ENCODE peak calls at places on chromosomes 12 and 14, in five cellular contexts. Q is fibroblast of mammary gland, X is heart left ventricle, K is MM.1S, M is adrenal gland. N is an unnamed sample.

GRCh38 chr14:56874375-56874774 is 64.1 kb upstream of the OTX2 start:
- DNase-seq in X (no peak), M (peak), K (no peak), Q (peak), N (no peak)

GRCh38 chr14:61260939-61261776 is 20.0 kb downstream of the TMEM30B start:
- DNase-seq in M (no peak), K (no peak), Q (peak), X (no peak), N (no peak)

GRCh38 chr14:99476864-99477263 is 3.8 kb downstream of the SETD3 start:
- DNase-seq in K (no peak), Q (peak), X (no peak), M (no peak), N (no peak)

GRCh38 chr12:24256636-24257150 is 307.2 kb upstream of the SOX5 start:
- DNase-seq in Q (no peak), K (no peak), M (no peak), X (no peak), N (no peak)

GRCh38 chr14:94767321-94767878 is 2.5 kb downstream of the GSC start:
- DNase-seq in Q (no peak), X (no peak), K (no peak), M (no peak), N (no peak)

GRCh38 chr12:131752457-131752856 is 41.6 kb downstream of the SFSWAP start:
- DNase-seq in Q (no peak), K (no peak), M (no peak), X (no peak), N (no peak)

GRCh38 chr14:105055736-105056302 is 9.4 kb downstream of the GPR132 start:
- DNase-seq in M (no peak), K (no peak), X (no peak), Q (no peak), N (no peak)

GRCh38 chr12:45259732-45260480 is 44.0 kb downstream of the ANO6 start:
- DNase-seq in Q (peak), X (no peak), M (no peak), K (no peak), N (no peak)

GRCh38 chr14:31057035-31057434 is 30.9 kb upstream of the STRN3 start:
- DNase-seq in M (no peak), Q (no peak), X (no peak), K (no peak), N (no peak)

GRCh38 chr12:121176826-121177529 is 33.0 kb upstream of the P2RX4 start:
- DNase-seq in Q (no peak), K (no peak), X (no peak), M (no peak), N (no peak)

GRCh38 chr14:66972469-66972868 is 216.8 kb upstream of the GARIN2 start:
- DNase-seq in K (no peak), X (no peak), M (no peak), Q (no peak), N (no peak)

GRCh38 chr12:11907625-11908024 is 163.1 kb upstream of the BCL2L14 start:
- DNase-seq in Q (no peak), M (no peak), K (no peak), X (no peak), N (no peak)

GRCh38 chr14:22884721-22885523 is 1.9 kb downstream of the REM2 start:
- DNase-seq in M (no peak), Q (no peak), X (no peak), K (no peak), N (no peak)

GRCh38 chr12:52699960-52700359 is 3.4 kb downstream of the KRT77 start:
- DNase-seq in M (no peak), Q (no peak), X (no peak), K (no peak), N (no peak)

GRCh38 chr14:93017341-93017797 is 94.4 kb downstream of the CHGA start:
- DNase-seq in X (peak), Q (no peak), K (no peak), M (peak), N (no peak)

GRCh38 chr14:67926821-67927220 is 107.2 kb downstream of the RAD51B start:
- DNase-seq in K (no peak), X (no peak), M (no peak), Q (no peak), N (no peak)

GRCh38 chr14:92093320-92093719 is 13.1 kb downstream of the ATXN3 start:
- DNase-seq in K (no peak), M (no peak), X (no peak), Q (peak), N (no peak)

GRCh38 chr14:84087986-84088531 is 1441.9 kb upstream of the FLRT2 start:
- DNase-seq in Q (peak), X (no peak), K (no peak), M (no peak), N (no peak)

GRCh38 chr12:77494306-77494705 is 336.4 kb upstream of the NAV3 start:
- DNase-seq in Q (peak), X (no peak), M (no peak), K (no peak), N (no peak)

GRCh38 chr12:45010051-45010450 is 40.8 kb downstream of the DBX2 start:
- DNase-seq in M (no peak), X (no peak), Q (peak), K (no peak), N (no peak)

GRCh38 chr12:74393265-74393664 is 144.4 kb upstream of the ATXN7L3B start:
- DNase-seq in K (no peak), X (no peak), Q (no peak), M (no peak), N (no peak)

GRCh38 chr14:101173698-101174521 is 270.4 kb upstream of the RTL1 start:
- DNase-seq in K (no peak), X (no peak), Q (no peak), M (no peak), N (no peak)

GRCh38 chr14:54462048-54462447 is 20.9 kb upstream of the CNIH1 start:
- DNase-seq in M (no peak), K (no peak), X (no peak), Q (peak), N (no peak)

GRCh38 chr12:47391566-47391965 is 311.8 kb upstream of the AMIGO2 start:
- DNase-seq in M (no peak), X (no peak), K (no peak), Q (no peak), N (no peak)

GRCh38 chr14:93329965-93330608 is 2.7 kb downstream of the BTBD7 start:
- DNase-seq in Q (no peak), K (no peak), X (no peak), M (no peak), N (no peak)

GRCh38 chr12:109098671-109099070 is 1.3 kb downstream of the UNG start:
- DNase-seq in K (no peak), X (no peak), Q (no peak), M (no peak), N (no peak)

GRCh38 chr14:68795602-68796417 is 2.9 kb upstream of the ZFP36L1 start:
- DNase-seq in X (peak), M (peak), K (peak), Q (peak), N (no peak)

GRCh38 chr14:99186956-99187690 is 84.9 kb downstream of the BCL11B start:
- DNase-seq in M (no peak), X (no peak), K (no peak), Q (no peak), N (no peak)

GRCh38 chr12:85642810-85643209 is 193.4 kb downstream of the RASSF9 start:
- DNase-seq in K (no peak), Q (peak), M (no peak), X (no peak), N (no peak)

GRCh38 chr14:67446371-67447032 is 34.5 kb upstream of the PLEK2 start:
- DNase-seq in M (no peak), Q (no peak), X (no peak), K (no peak), N (no peak)

GRCh38 chr14:97624985-97625384 is 827.8 kb downstream of the VRK1 start:
- DNase-seq in X (no peak), Q (no peak), M (no peak), K (no peak), N (no peak)

GRCh38 chr12:82517027-82517426 is 158.7 kb downstream of the METTL25 start:
- DNase-seq in Q (peak), M (no peak), K (peak), X (no peak), N (no peak)

GRCh38 chr14:76380991-76381390 is 5.1 kb downstream of the ESRRB start:
- DNase-seq in K (no peak), Q (no peak), X (no peak), M (no peak), N (no peak)
- H3K4me3 ChIP-seq in K (no peak), Q (no peak), X (no peak), M (no peak), N (no peak)

DNA sequence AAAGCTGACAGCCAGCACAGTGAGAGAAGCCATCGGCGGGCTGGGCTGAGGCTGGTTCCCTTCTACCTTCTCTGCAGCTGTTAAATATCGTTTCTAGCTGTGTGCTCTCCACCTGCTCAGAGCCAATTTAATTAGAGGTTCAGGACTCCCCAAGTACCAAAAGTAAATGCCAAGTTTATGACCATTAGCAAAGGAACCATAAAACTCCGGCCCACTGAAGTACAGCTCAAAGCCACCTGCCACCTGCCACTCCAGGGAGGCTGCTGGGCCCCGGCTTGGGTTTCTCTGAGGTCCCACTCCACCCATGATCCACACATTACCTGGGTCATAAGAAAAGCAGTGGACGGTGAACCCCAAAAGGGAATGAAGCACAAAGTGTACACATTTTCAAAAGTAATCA is 272.8 kb downstream of the KSR2 start:
- DNase-seq in M (no peak), K (no peak), X (no peak), Q (no peak), N (no peak)
- H3K4me3 ChIP-seq in M (no peak), K (no peak), X (no peak), Q (no peak), N (no peak)

GRCh38 chr12:69287556-69287955 is 48.2 kb downstream of the CPSF6 start:
- DNase-seq in Q (no peak), M (no peak), X (no peak), K (no peak), N (no peak)

GRCh38 chr12:69290545-69291277 is 51.3 kb downstream of the CPSF6 start:
- DNase-seq in M (peak), K (peak), X (peak), Q (peak), N (peak)

DNA sequence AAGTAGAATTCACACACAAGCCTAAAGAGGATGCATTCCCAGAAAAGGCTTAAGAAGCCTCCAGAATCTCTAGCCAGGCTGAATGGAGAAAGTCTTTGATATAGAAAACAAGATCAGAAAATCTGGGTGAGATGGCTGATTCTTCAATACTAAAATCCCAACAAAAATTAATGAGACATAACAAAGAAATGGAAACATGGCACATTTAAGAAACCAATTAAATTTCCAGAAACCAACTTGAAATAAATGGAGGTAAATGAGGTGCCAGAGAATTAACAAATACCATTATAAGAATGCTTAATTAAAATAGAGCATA is 51.9 kb downstream of the CPSF6 start:
- DNase-seq in X (no peak), K (no peak), M (no peak), Q (no peak), N (no peak)
- H3K4me3 ChIP-seq in X (no peak), K (no peak), M (no peak), Q (no peak), N (no peak)

GRCh38 chr14:50095895-50096294 is 20.5 kb downstream of the VCPKMT start:
- DNase-seq in X (no peak), K (no peak), Q (no peak), M (no peak), N (no peak)
- H3K4me3 ChIP-seq in X (no peak), K (no peak), Q (no peak), M (no peak), N (no peak)

DNA sequence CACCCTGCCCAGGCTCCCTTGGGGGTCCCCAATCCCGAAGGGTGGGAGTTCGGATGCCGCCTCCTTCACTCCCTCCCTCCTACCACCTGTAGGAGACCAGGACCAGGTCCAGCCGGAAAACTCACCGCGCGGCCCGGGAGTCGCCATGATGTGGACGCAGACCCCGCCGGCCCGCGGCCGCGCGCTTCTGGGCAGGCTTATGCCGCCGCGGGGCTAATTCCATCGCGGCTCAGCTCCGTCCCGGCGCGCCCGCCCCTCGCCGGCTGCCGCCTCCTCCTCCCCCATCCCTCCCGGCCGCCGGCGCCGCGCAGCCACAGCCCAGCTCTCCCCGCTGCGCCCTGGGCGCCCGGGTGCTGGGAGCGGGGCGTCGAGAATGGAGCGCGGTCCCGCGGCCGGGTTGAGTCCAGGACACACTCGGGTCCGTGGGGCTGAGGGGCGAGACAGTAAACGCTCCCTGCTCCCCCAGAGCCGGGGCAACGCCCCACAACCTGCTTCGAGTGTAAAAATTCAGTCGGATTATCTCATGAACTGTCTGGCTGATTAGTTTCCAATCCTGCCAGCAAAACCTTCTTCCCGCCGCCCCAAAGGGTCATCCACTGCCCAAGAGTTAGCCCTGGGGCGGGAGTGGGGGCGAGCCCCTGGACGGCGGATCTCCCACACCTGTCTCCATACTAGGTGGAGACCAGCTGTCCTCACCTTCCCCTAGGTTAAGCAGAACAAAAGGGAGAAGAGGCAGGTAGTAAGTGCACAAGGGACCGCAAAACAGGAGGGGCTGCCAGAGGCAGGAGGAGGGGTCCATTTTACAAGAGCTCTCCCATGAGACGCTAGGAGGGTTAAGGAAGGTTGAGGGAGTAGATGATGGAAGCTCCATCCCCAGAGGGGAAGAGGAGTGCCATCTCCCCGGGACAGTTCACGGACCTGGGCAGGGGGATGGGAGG is at the start of gene ANO2:
- DNase-seq in X (no peak), M (no peak), Q (no peak), K (peak), N (no peak)
- H3K4me3 ChIP-seq in X (peak), M (peak), Q (no peak), K (peak), N (peak)

GRCh38 chr12:111428728-111429175 is 23.0 kb downstream of the SH2B3 start:
- DNase-seq in X (peak), Q (no peak), K (no peak), M (no peak), N (no peak)

GRCh38 chr12:111431772-111432171 is 26.0 kb downstream of the SH2B3 start:
- DNase-seq in X (no peak), K (no peak), M (no peak), Q (no peak), N (no peak)

GRCh38 chr12:111430418-111431353 is 25.0 kb downstream of the SH2B3 start:
- DNase-seq in X (no peak), M (no peak), K (peak), Q (no peak), N (no peak)

GRCh38 chr12:111428081-111428727 is 22.5 kb downstream of the SH2B3 start:
- DNase-seq in Q (no peak), K (no peak), X (no peak), M (no peak), N (no peak)

DNA sequence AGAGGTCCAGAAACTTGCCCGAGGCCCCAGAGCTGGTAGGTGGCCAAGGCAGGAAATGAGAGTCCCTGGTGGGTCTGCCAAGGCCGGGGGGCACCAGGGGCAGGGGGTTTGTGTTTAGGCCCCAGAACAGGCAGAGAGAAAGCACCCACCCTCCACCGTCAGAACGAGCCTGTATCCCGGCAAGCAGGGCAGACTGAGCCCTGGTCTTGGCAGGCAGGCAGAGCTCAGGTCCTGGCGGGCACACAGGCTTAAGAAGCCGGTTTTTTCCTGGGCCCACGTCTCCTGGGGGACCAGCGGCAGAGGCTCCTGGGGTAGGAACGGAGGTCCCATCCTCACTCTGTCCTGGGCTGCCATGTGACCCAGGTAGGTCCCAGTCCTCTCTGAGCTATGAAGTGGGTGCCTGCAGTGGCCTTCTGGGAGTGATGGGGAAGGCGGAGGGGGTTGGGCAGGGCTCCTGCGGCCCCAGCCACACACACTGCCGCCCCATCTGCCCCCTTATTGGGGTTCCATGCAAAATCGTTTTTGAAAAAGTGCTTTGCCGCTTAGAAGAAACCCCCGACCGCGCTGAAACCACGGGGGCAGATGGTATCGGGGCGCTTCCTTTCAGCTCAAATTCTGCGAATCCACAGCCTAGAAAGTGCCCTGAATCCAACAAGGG is 24.2 kb downstream of the SH2B3 start:
- DNase-seq in Q (no peak), X (no peak), K (no peak), M (no peak), N (no peak)
- H3K4me3 ChIP-seq in Q (no peak), X (no peak), K (peak), M (no peak), N (no peak)

GRCh38 chr12:6950944-6951540 is at the start of gene PTPN6:
- DNase-seq in M (peak), Q (no peak), X (peak), K (no peak), N (no peak)

GRCh38 chr12:6951551-6952120 is 480 bp downstream of the PTPN6 start:
- DNase-seq in M (no peak), Q (no peak), K (no peak), X (no peak), N (no peak)

GRCh38 chr12:6949063-6949594 is 2.0 kb upstream of the PTPN6 start:
- DNase-seq in Q (no peak), K (peak), M (no peak), X (peak), N (no peak)

GRCh38 chr12:6952121-6952859 is 1.1 kb downstream of the PTPN6 start:
- DNase-seq in K (no peak), X (no peak), M (peak), Q (no peak), N (no peak)

DNA sequence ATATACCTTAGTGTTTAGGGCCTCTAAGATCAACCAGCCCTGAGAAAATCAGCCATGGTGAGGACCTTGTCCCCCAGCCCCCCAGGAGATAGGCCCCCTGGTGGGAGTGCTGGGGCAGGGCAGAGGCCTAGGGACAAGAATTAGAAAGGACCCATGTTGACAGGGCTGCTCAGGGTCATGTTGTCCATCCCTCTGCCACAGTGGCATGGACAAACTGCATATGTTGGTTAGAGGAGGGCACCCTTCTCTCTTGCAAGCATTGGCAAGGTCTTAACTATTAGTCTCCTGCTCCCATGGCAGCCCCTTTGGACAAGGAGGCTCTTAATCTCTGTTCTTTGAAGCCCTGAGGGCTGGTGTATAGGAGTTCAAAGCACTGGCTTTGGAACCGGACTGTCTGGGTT is 755 bp upstream of the PTPN6 start:
- DNase-seq in M (no peak), K (no peak), Q (no peak), X (no peak), N (no peak)
- H3K4me3 ChIP-seq in M (no peak), K (peak), Q (no peak), X (no peak), N (no peak)

N was measured in keratinocyte.